ENCODE peak calls at places on chromosomes 11 and 22, in six cellular contexts. V, U, Y, X, L and B are unnamed samples.

GRCh38 chr11:125934473-125934872 is 11.4 kb upstream of the VSIG10L2 start:
- DNase-seq in V (no peak), L (no peak), Y (no peak), U (no peak), X (no peak), B (no peak)

GRCh38 chr11:33723238-33723881 is 12.9 kb downstream of the CD59 start:
- DNase-seq in U (peak; percentile 72), Y (no peak), X (peak; percentile 92), L (no peak), V (no peak), B (no peak)

GRCh38 chr22:43295173-43295572 is 48.0 kb downstream of the SCUBE1 start:
- DNase-seq in U (no peak), Y (no peak), V (no peak), X (no peak), L (no peak), B (no peak)

GRCh38 chr22:36439481-36440271 is 41.8 kb downstream of the TXN2 start:
- DNase-seq in U (no peak), V (no peak), L (peak; percentile 51), X (peak; percentile 95), Y (no peak), B (no peak)

GRCh38 chr22:32050678-32051515 is 7.8 kb downstream of the SLC5A1 start:
- DNase-seq in L (no peak), U (peak; percentile 95), Y (peak; percentile 58), V (no peak), X (peak; percentile 91), B (peak; percentile 9)

GRCh38 chr11:34528072-34528471 is 14.5 kb upstream of the ELF5 start:
- DNase-seq in X (no peak), L (no peak), U (no peak), V (no peak), Y (no peak), B (no peak)

GRCh38 chr22:39900306-39901227 is at the start of gene GRAP2:
- DNase-seq in U (no peak), L (no peak), X (no peak), V (no peak), Y (no peak), B (peak; percentile 84)

GRCh38 chr11:120219157-120219934 is 8.5 kb downstream of the OAF start:
- DNase-seq in L (no peak), V (peak; percentile 28), U (no peak), X (peak; percentile 53), Y (no peak), B (no peak)

GRCh38 chr22:26172389-26172990 is 3.2 kb downstream of the SEZ6L start:
- DNase-seq in U (peak; percentile 24), Y (peak; percentile 87), V (peak; percentile 82), X (peak; percentile 52), L (peak; percentile 61), B (peak; percentile 56)

GRCh38 chr11:67442504-67443398 is 525 bp downstream of the CORO1B start:
- DNase-seq in V (no peak), U (no peak), L (no peak), X (peak; percentile 54), Y (no peak), B (no peak)

GRCh38 chr11:15930442-15931025 is 425.8 kb downstream of the SOX6 start:
- DNase-seq in U (no peak), L (no peak), Y (no peak), V (no peak), X (no peak), B (no peak)

GRCh38 chr11:94493443-94494199 is at the start of the genes ANKRD49 and MRE11:
- DNase-seq in L (peak; percentile 89), V (peak; percentile 98), Y (peak; percentile 99), U (peak; percentile 97), X (peak; percentile 99), B (peak; percentile 99)

GRCh38 chr11:69878144-69878883 is 59.1 kb upstream of the FGF3 start:
- DNase-seq in Y (no peak), X (no peak), L (peak; percentile 10), U (no peak), V (no peak), B (no peak)

GRCh38 chr11:91869751-91870150 is 354.9 kb upstream of the FAT3 start:
- DNase-seq in X (no peak), V (no peak), L (no peak), U (no peak), Y (no peak), B (no peak)

GRCh38 chr11:57649826-57650738 is at the start of gene YPEL4:
- DNase-seq in X (peak; percentile 88), U (no peak), Y (peak; percentile 69), L (peak; percentile 88), V (peak; percentile 69), B (no peak)

GRCh38 chr11:2742611-2743426 is 43.0 kb upstream of the KCNQ1OT1 start:
- DNase-seq in V (no peak), Y (no peak), U (no peak), X (no peak), L (no peak), B (no peak)

DNA sequence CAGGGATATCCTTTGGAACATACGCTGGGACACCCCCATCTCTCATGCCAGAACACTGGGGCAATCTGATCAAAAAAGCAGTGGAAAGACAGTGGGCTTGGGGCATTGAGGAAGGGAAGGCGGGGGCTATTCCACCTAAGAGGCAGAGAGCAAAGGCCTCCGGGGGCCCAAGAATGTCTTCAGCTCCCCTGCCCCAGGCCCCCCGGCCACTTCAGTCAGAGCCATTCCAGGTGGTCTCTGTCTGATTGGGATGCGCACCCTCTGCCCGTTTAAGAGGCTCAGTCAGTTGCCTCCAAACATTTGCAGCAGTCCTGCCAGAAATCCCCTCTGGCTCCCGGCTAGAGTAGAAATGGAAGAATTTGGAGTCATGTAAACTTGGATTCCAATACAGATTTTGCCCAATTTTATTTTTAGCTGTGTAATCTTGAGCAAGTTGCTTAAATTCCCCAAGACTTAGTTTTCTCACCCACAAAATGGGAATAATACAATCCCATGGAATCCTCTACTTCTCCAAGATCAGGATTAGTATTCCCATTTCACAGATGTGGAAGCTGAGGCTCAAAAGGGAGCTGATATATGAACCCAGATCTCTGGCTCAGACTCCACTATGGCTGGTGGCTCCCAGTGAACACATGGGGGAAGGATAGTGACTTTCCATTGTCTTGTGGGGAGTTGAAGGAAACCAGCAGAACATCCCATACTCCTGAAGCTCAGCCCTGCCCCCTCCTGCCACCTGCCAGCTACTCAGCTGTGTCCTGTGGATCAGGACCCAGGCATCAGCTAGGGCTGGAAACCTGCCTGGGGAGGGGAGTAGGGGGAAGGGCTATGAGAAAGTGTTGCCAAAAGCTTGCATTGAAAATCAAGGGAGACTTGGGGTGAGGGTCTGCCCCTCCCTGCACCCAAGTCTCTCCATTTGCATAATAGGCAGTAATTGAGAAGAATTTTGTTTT is 6.1 kb upstream of the WNT11 start:
- DNase-seq in X (no peak), V (no peak), U (no peak), Y (no peak), L (no peak), B (no peak)
- TF ChIP-seq EZH2phosphoT487 in X (no peak), V (no peak), U (no peak), Y (no peak), L (no peak), B (no peak)

GRCh38 chr11:491358-491757 is 15.7 kb downstream of the RNH1 start:
- DNase-seq in V (no peak), L (no peak), X (no peak), U (no peak), Y (no peak), B (no peak)
- H3K36me3 ChIP-seq in V (no peaks in the 10 kb centered on the region), L (peaks cover 39% of the 10 kb centered on the region), X (peaks cover 8% of the 10 kb centered on the region), U (no peaks in the 10 kb centered on the region), Y (no peaks in the 10 kb centered on the region), B (no peaks in the 10 kb centered on the region)

DNA sequence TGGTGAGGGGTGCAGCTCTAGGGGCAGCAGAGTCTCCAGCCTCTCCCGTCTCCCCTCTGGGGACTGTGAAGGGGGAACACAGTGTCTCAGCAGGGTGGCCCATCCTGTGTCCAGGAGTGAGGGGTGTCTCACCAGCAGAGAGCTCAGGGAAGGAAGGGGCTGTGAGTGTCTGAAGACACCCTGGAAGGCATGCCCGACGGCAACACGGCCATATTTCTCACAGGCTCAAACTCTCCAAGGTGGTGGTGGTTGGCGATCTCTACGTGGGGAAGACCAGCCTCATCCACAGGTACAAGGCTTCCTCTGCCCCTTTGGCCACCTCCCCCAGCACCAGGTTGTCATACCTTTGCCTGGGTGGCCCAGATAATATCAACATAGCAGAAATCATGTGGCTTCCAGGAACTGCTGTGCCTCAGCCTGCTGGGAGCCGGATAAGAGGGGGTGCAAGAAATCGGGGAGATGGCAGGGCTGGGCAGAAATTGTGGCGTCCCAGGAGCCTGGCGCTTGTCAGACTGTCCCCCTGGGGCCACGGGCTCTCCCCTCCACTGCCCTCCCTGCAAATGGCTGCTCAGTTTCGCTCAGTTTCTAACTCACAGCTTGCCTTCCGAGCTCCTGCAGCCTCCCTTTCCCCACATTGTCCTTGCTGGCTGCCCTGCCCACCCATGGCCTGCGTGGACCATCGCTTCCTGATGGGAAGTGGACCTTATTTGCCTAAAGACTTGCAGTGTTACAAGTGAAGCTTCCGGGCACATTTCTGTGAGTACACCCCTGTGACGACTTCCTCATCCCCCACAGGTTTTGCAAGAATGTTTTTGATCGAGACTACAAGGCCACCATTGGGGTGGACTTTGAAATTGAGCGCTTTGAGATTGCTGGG is 7.2 kb downstream of the RAB36 start:
- DNase-seq in Y (no peak), L (no peak), V (no peak), X (no peak), U (no peak), B (no peak)
- TF ChIP-seq EZH2phosphoT487 in Y (no peak), L (no peak), V (no peak), X (no peak), U (no peak), B (no peak)

GRCh38 chr11:71477637-71478011 is 24.6 kb downstream of the NADSYN1 start:
- DNase-seq in X (no peak), U (no peak), Y (peak; percentile 60), V (peak; percentile 68), L (no peak), B (no peak)
- H3K36me3 ChIP-seq in X (peaks cover 7% of the 10 kb centered on the region), U (peaks cover 5% of the 10 kb centered on the region), Y (peaks cover 5% of the 10 kb centered on the region), V (no peaks in the 10 kb centered on the region), L (peaks cover 79% of the 10 kb centered on the region), B (no peaks in the 10 kb centered on the region)

DNA sequence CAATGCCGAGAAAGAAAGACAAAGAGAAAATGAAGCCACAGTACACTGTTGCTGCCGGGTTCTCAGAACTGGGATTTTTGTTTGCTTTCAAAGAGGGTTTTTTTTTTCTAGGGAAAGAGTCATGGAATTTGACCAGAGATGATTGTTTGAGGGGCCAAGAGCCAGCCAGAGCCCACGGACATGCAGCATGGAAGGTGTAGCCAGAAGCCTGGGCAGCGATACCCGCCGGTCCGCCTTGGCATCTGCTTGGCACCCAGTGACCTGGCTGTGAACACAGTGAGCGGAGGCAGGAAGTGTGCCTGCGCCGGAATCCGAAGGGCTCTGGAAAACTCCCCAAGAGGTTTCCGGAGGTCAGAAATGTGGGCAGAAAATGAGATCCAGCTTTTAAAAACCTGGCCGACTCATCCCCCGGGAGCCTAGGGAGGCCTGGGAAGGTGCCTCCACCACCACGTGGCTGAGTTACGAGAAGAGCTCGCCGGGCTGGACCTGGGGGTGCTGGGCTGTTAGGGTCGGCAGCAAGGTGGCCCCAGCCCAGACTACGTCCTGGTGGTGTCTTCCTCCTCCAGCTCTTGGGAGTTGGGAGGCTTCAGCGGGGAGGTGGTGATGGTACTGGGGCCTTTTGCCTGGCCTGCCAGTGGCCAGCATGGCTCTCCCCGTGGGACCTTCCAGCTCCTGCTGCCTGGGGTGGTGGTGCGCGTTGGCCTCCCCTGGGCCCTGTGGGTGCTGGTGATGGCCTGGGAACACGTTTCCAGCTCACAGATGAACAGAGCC is 61.6 kb upstream of the PPARA start:
- DNase-seq in L (no peak), X (peak; percentile 91), U (no peak), Y (no peak), V (no peak), B (no peak)
- TF ChIP-seq EZH2phosphoT487 in L (no peak), X (no peak), U (no peak), Y (no peak), V (no peak), B (no peak)